ENCODE peak calls at places on chromosome 4, in six cellular contexts. P is upper lobe of left lung, Z is Panc1, O is HCT116, L is HepG2, F is GM23338. B is an unnamed sample.

GRCh38 chr4:26307027-26307426 is 13.8 kb upstream of the RBPJ start:
- ATAC-seq in P (no peak), Z (no peak), O (no peak), L (no peak), F (no peak), B (no peak)

GRCh38 chr4:40587826-40588225 is 41.8 kb downstream of the RBM47 start:
- ATAC-seq in P (peak; percentile 76), Z (no peak), O (no peak), L (no peak), F (no peak), B (peak; percentile 53)

GRCh38 chr4:156321203-156321602 is 367.5 kb upstream of the CTSO start:
- ATAC-seq in P (no peak), Z (no peak), O (no peak), L (no peak), F (no peak), B (no peak)

GRCh38 chr4:166460769-166461550 is 587.9 kb downstream of the TLL1 start:
- ATAC-seq in P (no peak), Z (no peak), O (no peak), L (no peak), F (no peak), B (no peak)

GRCh38 chr4:152064282-152064681 is 303.5 kb upstream of the GATB start:
- ATAC-seq in P (no peak), Z (no peak), O (no peak), L (no peak), F (no peak), B (no peak)

GRCh38 chr4:71607780-71608673 is 175.9 kb downstream of the GC start:
- ATAC-seq in P (peak; percentile 42), Z (peak; percentile 82), O (no peak), L (peak; percentile 77), F (no peak), B (no peak)

GRCh38 chr4:20629180-20630115 is 70.8 kb upstream of the PACRGL start:
- ATAC-seq in P (no peak), Z (no peak), O (no peak), L (no peak), F (no peak), B (no peak)

GRCh38 chr4:2667428-2667827 is 88.7 kb downstream of the TNIP2 start:
- ATAC-seq in P (no peak), Z (no peak), O (no peak), L (no peak), F (no peak), B (no peak)

GRCh38 chr4:140188975-140189374 is 35.0 kb upstream of the MAML3 start:
- ATAC-seq in P (peak; percentile 55), Z (no peak), O (no peak), L (no peak), F (no peak), B (peak; percentile 71)

GRCh38 chr4:98627883-98628282 is 30.5 kb downstream of the TSPAN5 start:
- ATAC-seq in P (no peak), Z (peak; percentile 47), O (no peak), L (no peak), F (no peak), B (peak; percentile 28)

GRCh38 chr4:52638717-52639116 is 20.4 kb downstream of the USP46 start:
- ATAC-seq in P (peak; percentile 25), Z (no peak), O (no peak), L (no peak), F (no peak), B (no peak)

GRCh38 chr4:689498-690122 is 659 bp upstream of the SLC49A3 start:
- ATAC-seq in P (no peak), Z (no peak), O (no peak), L (no peak), F (peak; percentile 19), B (no peak)

GRCh38 chr4:106208481-106209460 is 107.2 kb downstream of the TBCK start:
- ATAC-seq in P (peak; percentile 14), Z (no peak), O (no peak), L (peak; percentile 29), F (peak; percentile 41), B (no peak)

GRCh38 chr4:89563431-89563830 is 255.8 kb upstream of the GPRIN3 start:
- ATAC-seq in P (no peak), Z (no peak), O (no peak), L (no peak), F (no peak), B (no peak)

GRCh38 chr4:154722262-154722661 is 21.5 kb upstream of the LRAT start:
- ATAC-seq in P (no peak), Z (no peak), O (peak; percentile 63), L (no peak), F (peak; percentile 37), B (no peak)

DNA sequence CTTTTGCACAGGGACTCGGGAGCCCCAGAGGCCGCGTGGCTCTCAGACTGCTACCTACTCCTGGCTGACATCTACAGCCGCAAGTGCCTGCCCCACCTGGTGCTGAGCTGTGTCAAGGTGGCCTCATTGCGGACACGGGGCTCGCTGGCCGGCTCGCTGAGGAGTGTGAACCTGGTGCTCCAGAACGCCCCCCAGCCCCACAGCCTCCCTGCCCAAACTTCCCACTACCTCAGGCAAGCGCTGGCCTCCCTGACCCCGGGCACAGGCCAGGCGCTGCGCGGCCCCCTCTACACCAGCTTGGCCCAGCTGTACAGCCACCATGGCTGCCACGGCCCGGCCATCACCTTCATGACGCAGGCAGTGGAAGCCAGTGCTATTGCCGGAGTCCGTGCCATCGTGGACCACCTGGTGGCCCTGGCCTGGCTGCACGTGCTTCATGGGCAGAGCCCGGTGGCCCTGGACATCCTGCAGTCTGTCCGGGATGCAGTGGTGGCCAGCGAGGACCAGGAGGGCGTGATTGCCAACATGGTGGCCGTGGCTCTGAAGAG is 28.8 kb downstream of the SH3TC1 start:
- ATAC-seq in P (no peak), Z (no peak), O (no peak), L (no peak), F (no peak), B (peak; percentile 6)
- TF ChIP-seq POLR2AphosphoS5 in P (no peak), Z (no peak), O (no peak), L (no peak), F (no peak), B (no peak)

GRCh38 chr4:133920236-133920635 is 281.4 kb downstream of the PABPC4L start:
- ATAC-seq in P (no peak), Z (no peak), O (no peak), L (no peak), F (no peak), B (no peak)

DNA sequence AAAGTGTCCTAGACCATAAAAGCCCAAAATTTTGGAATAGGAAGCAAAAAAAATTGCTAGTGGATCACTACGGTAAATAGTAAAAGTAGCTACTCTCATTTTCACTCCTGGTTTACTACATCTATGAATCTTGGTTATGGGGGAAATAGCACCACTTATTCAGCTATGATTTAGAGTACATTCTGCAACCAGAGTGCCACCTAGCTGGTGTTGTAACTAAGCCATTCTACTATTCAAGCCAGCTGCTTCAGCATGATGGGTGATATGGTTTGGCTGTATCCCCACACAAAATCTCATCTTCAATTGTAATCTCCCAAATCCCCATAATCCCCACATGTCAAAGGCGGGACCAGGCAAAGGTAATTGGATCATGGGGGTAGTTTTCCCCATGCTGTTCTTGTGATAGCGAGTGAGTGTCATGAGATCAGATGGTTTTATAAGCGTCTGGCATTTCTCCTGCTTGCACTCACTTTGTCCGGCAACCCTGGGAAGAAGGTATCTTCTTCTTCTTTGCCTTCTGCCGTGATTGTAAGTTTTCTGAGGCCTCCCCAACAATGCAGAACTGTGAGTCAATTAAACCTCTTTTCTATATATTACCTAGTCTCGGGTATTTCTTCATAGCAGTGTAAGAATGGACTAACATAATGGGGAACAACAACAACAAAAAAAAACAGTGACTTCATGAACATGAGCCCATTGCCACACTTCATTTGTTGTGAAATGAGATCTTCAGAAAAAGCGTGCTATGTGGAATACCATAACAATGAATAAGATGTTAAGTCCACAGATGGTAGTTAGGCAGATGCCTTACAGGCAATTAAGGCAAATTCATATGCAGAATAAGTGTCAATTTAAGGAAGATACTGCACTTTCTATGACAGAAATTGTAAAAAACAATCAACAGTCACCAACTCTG is 280.1 kb downstream of the PABPC4L start:
- ATAC-seq in P (no peak), Z (no peak), O (no peak), L (no peak), F (no peak), B (no peak)
- TF ChIP-seq CTCF in P (no peak), Z (no peak), O (peak; percentile 15), L (no peak), F (no peak), B (no peak)

GRCh38 chr4:176186067-176186466 is 9.3 kb downstream of the SPATA4 start:
- ATAC-seq in P (no peak), Z (no peak), O (no peak), L (no peak), F (peak; percentile 80), B (no peak)

GRCh38 chr4:176187610-176188009 is 7.8 kb downstream of the SPATA4 start:
- ATAC-seq in P (no peak), Z (no peak), O (peak; percentile 67), L (no peak), F (no peak), B (no peak)

GRCh38 chr4:176188654-176189053 is 6.7 kb downstream of the SPATA4 start:
- ATAC-seq in P (no peak), Z (no peak), O (no peak), L (no peak), F (no peak), B (no peak)

GRCh38 chr4:176185068-176185467 is 10.3 kb downstream of the SPATA4 start:
- ATAC-seq in P (no peak), Z (no peak), O (no peak), L (no peak), F (no peak), B (peak; percentile 53)

DNA sequence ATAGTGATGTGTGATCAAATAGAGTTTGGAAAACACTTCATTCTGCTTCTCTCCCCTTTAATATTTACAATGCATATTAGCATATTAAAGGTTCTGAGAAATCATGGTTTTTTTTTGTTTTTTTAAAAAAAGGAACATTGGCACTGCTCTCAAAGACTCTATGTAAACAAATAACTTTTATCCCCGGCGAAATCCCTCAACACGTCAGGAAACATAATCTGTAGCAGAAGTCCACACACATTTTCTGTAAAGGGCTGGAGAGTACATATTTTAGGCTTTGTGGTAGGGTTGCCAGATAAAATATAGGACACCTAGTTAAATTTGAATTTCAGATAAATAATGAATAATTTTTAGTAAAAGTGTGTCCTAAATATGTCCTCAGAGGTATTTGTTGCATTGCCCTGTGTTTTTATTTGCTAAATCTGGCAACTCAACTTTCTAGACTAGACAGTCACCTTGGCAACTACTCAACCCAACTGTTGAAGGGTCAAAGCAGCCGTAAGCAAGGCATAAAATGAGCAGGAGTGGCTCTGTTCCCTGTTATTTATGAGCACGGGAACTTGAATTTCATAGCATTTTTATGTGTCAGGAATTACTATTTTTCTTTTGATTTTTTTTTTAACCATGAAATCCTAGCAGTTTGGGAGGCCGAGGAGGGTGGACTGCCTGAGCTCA is 8.5 kb downstream of the SPATA4 start:
- ATAC-seq in P (no peak), Z (no peak), O (no peak), L (no peak), F (no peak), B (no peak)
- H3K4me3 ChIP-seq in P (no peak overlapping the region), Z (no peak overlapping the region), O (no peak overlapping the region), L (no peak overlapping the region), F (peak overlapping the region; percentile 9), B (no peak overlapping the region)

GRCh38 chr4:110196871-110197420 is 1.5 kb downstream of the ELOVL6 start:
- ATAC-seq in P (peak; percentile 69), Z (peak; percentile 54), O (peak; percentile 13), L (peak; percentile 15), F (peak; percentile 24), B (peak; percentile 31)

GRCh38 chr4:110200673-110201072 is 2.3 kb upstream of the ELOVL6 start:
- ATAC-seq in P (no peak), Z (no peak), O (no peak), L (no peak), F (no peak), B (no peak)

GRCh38 chr4:110197421-110198398 is 705 bp downstream of the ELOVL6 start:
- ATAC-seq in P (peak; percentile 39), Z (peak; percentile 14), O (peak; percentile 3), L (no peak), F (peak; percentile 6), B (peak; percentile 7)

GRCh38 chr4:110196206-110196870 is 2.1 kb downstream of the ELOVL6 start:
- ATAC-seq in P (peak; percentile 81), Z (peak; percentile 80), O (peak; percentile 50), L (peak; percentile 65), F (peak; percentile 52), B (peak; percentile 63)

GRCh38 chr4:110198472-110199419 is at the start of gene ELOVL6:
- ATAC-seq in P (peak; percentile 68), Z (peak; percentile 75), O (peak; percentile 54), L (peak; percentile 62), F (peak; percentile 55), B (peak; percentile 40)
- TF ChIP-seq POLR2AphosphoS5 in P (peak; percentile 26), Z (no peak), O (peak; percentile 59), L (peak; percentile 79), F (peak; percentile 82), B (no peak)

B was measured in gastroesophageal sphincter.